ENCODE peak calls at places on chromosomes 12 and 14, in seven cellular contexts. One of them, this sample, is unnamed.
A peak's percentile ranks its signal among the peaks of the same experiment; 100 is the strongest.

GRCh38 chr12:68042212-68042699 is 53.0 kb downstream of the IFNG-AS1 start:
- DNase-seq in omental fat pad: no peak
- DNase-seq in neural crest cell: no peak
- DNase-seq in brain microvascular endothelial cell: no peak
- DNase-seq in choroid plexus epithelial cell: peak; percentile 13
- DNase-seq in K562: no peak
- DNase-seq in foreskin keratinocyte: peak; percentile 95
- DNase-seq in this sample: no peak

GRCh38 chr14:36517242-36518030 is 2.6 kb downstream of the NKX2-1 start:
- DNase-seq in K562: no peak
- DNase-seq in neural crest cell: no peak
- DNase-seq in brain microvascular endothelial cell: no peak
- DNase-seq in foreskin keratinocyte: no peak
- DNase-seq in omental fat pad: no peak
- DNase-seq in choroid plexus epithelial cell: no peak
- DNase-seq in this sample: no peak

GRCh38 chr12:70741266-70741665 is 104.0 kb upstream of the PTPRB start:
- DNase-seq in foreskin keratinocyte: no peak
- DNase-seq in choroid plexus epithelial cell: peak; percentile 2
- DNase-seq in K562: no peak
- DNase-seq in brain microvascular endothelial cell: no peak
- DNase-seq in omental fat pad: no peak
- DNase-seq in neural crest cell: no peak
- DNase-seq in this sample: no peak

GRCh38 chr12:50197297-50197727 is 30.1 kb upstream of the CERS5 start:
- DNase-seq in neural crest cell: no peak
- DNase-seq in K562: no peak
- DNase-seq in foreskin keratinocyte: no peak
- DNase-seq in brain microvascular endothelial cell: no peak
- DNase-seq in omental fat pad: no peak
- DNase-seq in choroid plexus epithelial cell: peak; percentile 48
- DNase-seq in this sample: no peak

GRCh38 chr12:114396153-114396868 is 9.6 kb downstream of the TBX5 start:
- DNase-seq in foreskin keratinocyte: no peak
- DNase-seq in omental fat pad: no peak
- DNase-seq in choroid plexus epithelial cell: no peak
- DNase-seq in neural crest cell: no peak
- DNase-seq in K562: no peak
- DNase-seq in brain microvascular endothelial cell: no peak
- DNase-seq in this sample: no peak

GRCh38 chr12:27531916-27532315 is 7.9 kb downstream of the PPFIBP1 start:
- DNase-seq in brain microvascular endothelial cell: no peak
- DNase-seq in omental fat pad: no peak
- DNase-seq in neural crest cell: no peak
- DNase-seq in foreskin keratinocyte: no peak
- DNase-seq in choroid plexus epithelial cell: peak; percentile 47
- DNase-seq in K562: no peak
- DNase-seq in this sample: no peak

GRCh38 chr12:26612203-26612602 is 220.8 kb downstream of the ITPR2 start:
- DNase-seq in foreskin keratinocyte: no peak
- DNase-seq in neural crest cell: no peak
- DNase-seq in K562: no peak
- DNase-seq in omental fat pad: no peak
- DNase-seq in choroid plexus epithelial cell: no peak
- DNase-seq in brain microvascular endothelial cell: no peak
- DNase-seq in this sample: no peak

GRCh38 chr14:35234007-35234406 is 58.2 kb upstream of the PSMA6 start:
- DNase-seq in neural crest cell: no peak
- DNase-seq in omental fat pad: no peak
- DNase-seq in brain microvascular endothelial cell: no peak
- DNase-seq in foreskin keratinocyte: peak; percentile 75
- DNase-seq in choroid plexus epithelial cell: peak; percentile 78
- DNase-seq in K562: no peak
- DNase-seq in this sample: no peak

GRCh38 chr12:54360717-54361456 is 3.4 kb downstream of the GPR84 start:
- DNase-seq in K562: peak; percentile 93
- DNase-seq in foreskin keratinocyte: no peak
- DNase-seq in omental fat pad: no peak
- DNase-seq in brain microvascular endothelial cell: peak; percentile 75
- DNase-seq in choroid plexus epithelial cell: peak; percentile 89
- DNase-seq in neural crest cell: peak; percentile 88
- DNase-seq in this sample: peak; percentile 92

GRCh38 chr12:90959538-90960139 is 4.7 kb upstream of the CCER1 start:
- DNase-seq in brain microvascular endothelial cell: peak; percentile 47
- DNase-seq in choroid plexus epithelial cell: peak; percentile 79
- DNase-seq in neural crest cell: peak; percentile 14
- DNase-seq in foreskin keratinocyte: no peak
- DNase-seq in omental fat pad: no peak
- DNase-seq in K562: peak; percentile 50
- DNase-seq in this sample: no peak

GRCh38 chr12:115709410-115710065 is 568.0 kb downstream of the MED13L start:
- DNase-seq in brain microvascular endothelial cell: no peak
- DNase-seq in omental fat pad: peak; percentile 27
- DNase-seq in foreskin keratinocyte: no peak
- DNase-seq in K562: no peak
- DNase-seq in neural crest cell: no peak
- DNase-seq in choroid plexus epithelial cell: no peak
- DNase-seq in this sample: no peak

GRCh38 chr12:121861549-121862254 is 3.0 kb upstream of the HPD start:
- DNase-seq in omental fat pad: no peak
- DNase-seq in brain microvascular endothelial cell: no peak
- DNase-seq in K562: peak; percentile 50
- DNase-seq in foreskin keratinocyte: no peak
- DNase-seq in choroid plexus epithelial cell: peak; percentile 55
- DNase-seq in neural crest cell: no peak
- DNase-seq in this sample: no peak

GRCh38 chr14:65263161-65263788 is 149.3 kb upstream of the FUT8 start:
- DNase-seq in choroid plexus epithelial cell: no peak
- DNase-seq in brain microvascular endothelial cell: no peak
- DNase-seq in neural crest cell: no peak
- DNase-seq in foreskin keratinocyte: no peak
- DNase-seq in K562: no peak
- DNase-seq in omental fat pad: no peak
- DNase-seq in this sample: no peak
- TF ChIP-seq CTCF in choroid plexus epithelial cell: no peak
- TF ChIP-seq CTCF in brain microvascular endothelial cell: no peak
- TF ChIP-seq CTCF in neural crest cell: no peak
- TF ChIP-seq CTCF in foreskin keratinocyte: no peak
- TF ChIP-seq CTCF in K562: no peak
- TF ChIP-seq CTCF in omental fat pad: no peak
- TF ChIP-seq CTCF in this sample: no peak

GRCh38 chr12:3644103-3644502 is 108.8 kb downstream of the CRACR2A start:
- DNase-seq in omental fat pad: no peak
- DNase-seq in foreskin keratinocyte: no peak
- DNase-seq in brain microvascular endothelial cell: no peak
- DNase-seq in neural crest cell: no peak
- DNase-seq in K562: no peak
- DNase-seq in choroid plexus epithelial cell: no peak
- DNase-seq in this sample: no peak
- TF ChIP-seq CTCF in omental fat pad: no peak
- TF ChIP-seq CTCF in foreskin keratinocyte: peak; percentile 18
- TF ChIP-seq CTCF in brain microvascular endothelial cell: no peak
- TF ChIP-seq CTCF in neural crest cell: peak; percentile 49
- TF ChIP-seq CTCF in K562: no peak
- TF ChIP-seq CTCF in choroid plexus epithelial cell: no peak
- TF ChIP-seq CTCF in this sample: peak; percentile 41

GRCh38 chr12:98838282-98838681 is 193.2 kb downstream of the APAF1 start:
- DNase-seq in foreskin keratinocyte: no peak
- DNase-seq in omental fat pad: no peak
- DNase-seq in choroid plexus epithelial cell: peak; percentile 62
- DNase-seq in K562: no peak
- DNase-seq in brain microvascular endothelial cell: peak; percentile 32
- DNase-seq in neural crest cell: no peak
- DNase-seq in this sample: peak; percentile 58
- TF ChIP-seq CTCF in foreskin keratinocyte: no peak
- TF ChIP-seq CTCF in omental fat pad: no peak
- TF ChIP-seq CTCF in choroid plexus epithelial cell: peak; percentile 73
- TF ChIP-seq CTCF in K562: peak; percentile 36
- TF ChIP-seq CTCF in brain microvascular endothelial cell: peak; percentile 67
- TF ChIP-seq CTCF in neural crest cell: peak; percentile 52
- TF ChIP-seq CTCF in this sample: peak; percentile 58

GRCh38 chr14:102086972-102087761 is at the start of gene HSP90AA1:
- DNase-seq in brain microvascular endothelial cell: peak; percentile 88
- DNase-seq in foreskin keratinocyte: peak; percentile 58
- DNase-seq in neural crest cell: peak; percentile 92
- DNase-seq in K562: peak; percentile 93
- DNase-seq in choroid plexus epithelial cell: peak; percentile 91
- DNase-seq in omental fat pad: peak; percentile 92
- DNase-seq in this sample: peak; percentile 90
- TF ChIP-seq CTCF in brain microvascular endothelial cell: no peak
- TF ChIP-seq CTCF in foreskin keratinocyte: peak; percentile 16
- TF ChIP-seq CTCF in neural crest cell: no peak
- TF ChIP-seq CTCF in K562: no peak
- TF ChIP-seq CTCF in choroid plexus epithelial cell: no peak
- TF ChIP-seq CTCF in omental fat pad: no peak
- TF ChIP-seq CTCF in this sample: peak; percentile 16

This sample was measured in dorsolateral prefrontal cortex.